ENCODE peak calls at places on chromosomes 12 and 14, in nine cellular contexts. One of them, this sample, is unnamed.

GRCh38 chr12:28032811-28033537 is 60.4 kb upstream of the PTHLH start:
- DNase-seq in BE2C: no peak
- DNase-seq in CD4-positive, CD25-positive, alpha-beta regulatory T cell: no peak
- DNase-seq in left ventricle myocardium inferior: no peak
- DNase-seq in left ventricle myocardium superior: no peak
- DNase-seq in posterior cingulate gyrus: no peak
- DNase-seq in fibroblast of lung: peak
- DNase-seq in substantia nigra: no peak
- DNase-seq in naive thymus-derived CD4-positive, alpha-beta T cell: no peak
- DNase-seq in this sample: no peak

GRCh38 chr12:108681317-108681716 is 47.6 kb upstream of the SELPLG start:
- DNase-seq in substantia nigra: no peak
- DNase-seq in BE2C: no peak
- DNase-seq in left ventricle myocardium inferior: no peak
- DNase-seq in posterior cingulate gyrus: no peak
- DNase-seq in fibroblast of lung: no peak
- DNase-seq in naive thymus-derived CD4-positive, alpha-beta T cell: no peak
- DNase-seq in CD4-positive, CD25-positive, alpha-beta regulatory T cell: no peak
- DNase-seq in left ventricle myocardium superior: no peak
- DNase-seq in this sample: no peak

GRCh38 chr12:59007620-59008019 is 87.3 kb upstream of the LRIG3 start:
- DNase-seq in CD4-positive, CD25-positive, alpha-beta regulatory T cell: no peak
- DNase-seq in posterior cingulate gyrus: no peak
- DNase-seq in BE2C: no peak
- DNase-seq in left ventricle myocardium inferior: no peak
- DNase-seq in left ventricle myocardium superior: no peak
- DNase-seq in fibroblast of lung: peak
- DNase-seq in naive thymus-derived CD4-positive, alpha-beta T cell: no peak
- DNase-seq in substantia nigra: no peak
- DNase-seq in this sample: no peak

GRCh38 chr12:27970981-27971489 is 1.5 kb downstream of the PTHLH start:
- DNase-seq in posterior cingulate gyrus: no peak
- DNase-seq in fibroblast of lung: peak
- DNase-seq in substantia nigra: no peak
- DNase-seq in BE2C: no peak
- DNase-seq in naive thymus-derived CD4-positive, alpha-beta T cell: no peak
- DNase-seq in left ventricle myocardium superior: no peak
- DNase-seq in left ventricle myocardium inferior: no peak
- DNase-seq in CD4-positive, CD25-positive, alpha-beta regulatory T cell: no peak
- DNase-seq in this sample: no peak

GRCh38 chr12:98532687-98533304 is 17.4 kb downstream of the TMPO start:
- DNase-seq in CD4-positive, CD25-positive, alpha-beta regulatory T cell: peak
- DNase-seq in BE2C: no peak
- DNase-seq in substantia nigra: no peak
- DNase-seq in posterior cingulate gyrus: no peak
- DNase-seq in fibroblast of lung: peak
- DNase-seq in left ventricle myocardium inferior: no peak
- DNase-seq in naive thymus-derived CD4-positive, alpha-beta T cell: no peak
- DNase-seq in left ventricle myocardium superior: no peak
- DNase-seq in this sample: peak

GRCh38 chr12:88952543-88952942 is 372.3 kb upstream of the KITLG start:
- DNase-seq in left ventricle myocardium superior: no peak
- DNase-seq in fibroblast of lung: peak
- DNase-seq in BE2C: peak
- DNase-seq in naive thymus-derived CD4-positive, alpha-beta T cell: no peak
- DNase-seq in substantia nigra: no peak
- DNase-seq in posterior cingulate gyrus: no peak
- DNase-seq in left ventricle myocardium inferior: no peak
- DNase-seq in CD4-positive, CD25-positive, alpha-beta regulatory T cell: no peak
- DNase-seq in this sample: peak

GRCh38 chr14:68084256-68084655 is 264.7 kb downstream of the RAD51B start:
- DNase-seq in fibroblast of lung: peak
- DNase-seq in substantia nigra: no peak
- DNase-seq in BE2C: no peak
- DNase-seq in posterior cingulate gyrus: no peak
- DNase-seq in left ventricle myocardium superior: no peak
- DNase-seq in naive thymus-derived CD4-positive, alpha-beta T cell: no peak
- DNase-seq in left ventricle myocardium inferior: no peak
- DNase-seq in CD4-positive, CD25-positive, alpha-beta regulatory T cell: no peak
- DNase-seq in this sample: no peak

GRCh38 chr14:30681752-30682355 is 59.7 kb downstream of the SCFD1 start:
- DNase-seq in naive thymus-derived CD4-positive, alpha-beta T cell: no peak
- DNase-seq in left ventricle myocardium superior: no peak
- DNase-seq in posterior cingulate gyrus: no peak
- DNase-seq in substantia nigra: no peak
- DNase-seq in BE2C: no peak
- DNase-seq in CD4-positive, CD25-positive, alpha-beta regulatory T cell: no peak
- DNase-seq in left ventricle myocardium inferior: no peak
- DNase-seq in fibroblast of lung: no peak
- DNase-seq in this sample: peak

GRCh38 chr12:13428538-13429265 is 232.2 kb downstream of the EMP1 start:
- DNase-seq in posterior cingulate gyrus: no peak
- DNase-seq in substantia nigra: no peak
- DNase-seq in fibroblast of lung: peak
- DNase-seq in left ventricle myocardium inferior: no peak
- DNase-seq in left ventricle myocardium superior: no peak
- DNase-seq in naive thymus-derived CD4-positive, alpha-beta T cell: no peak
- DNase-seq in CD4-positive, CD25-positive, alpha-beta regulatory T cell: no peak
- DNase-seq in BE2C: peak
- DNase-seq in this sample: no peak

GRCh38 chr14:39302124-39302810 is 68.6 kb downstream of the MIA2 start:
- DNase-seq in CD4-positive, CD25-positive, alpha-beta regulatory T cell: no peak
- DNase-seq in BE2C: no peak
- DNase-seq in left ventricle myocardium superior: no peak
- DNase-seq in fibroblast of lung: peak
- DNase-seq in posterior cingulate gyrus: no peak
- DNase-seq in left ventricle myocardium inferior: no peak
- DNase-seq in substantia nigra: no peak
- DNase-seq in naive thymus-derived CD4-positive, alpha-beta T cell: no peak
- DNase-seq in this sample: no peak

GRCh38 chr12:78060186-78060585 is 229.5 kb downstream of the NAV3 start:
- DNase-seq in CD4-positive, CD25-positive, alpha-beta regulatory T cell: no peak
- DNase-seq in substantia nigra: no peak
- DNase-seq in posterior cingulate gyrus: no peak
- DNase-seq in left ventricle myocardium inferior: no peak
- DNase-seq in fibroblast of lung: peak
- DNase-seq in naive thymus-derived CD4-positive, alpha-beta T cell: no peak
- DNase-seq in BE2C: no peak
- DNase-seq in left ventricle myocardium superior: no peak
- DNase-seq in this sample: peak

GRCh38 chr14:63642656-63643382 is 1.1 kb upstream of the WDR89 start:
- DNase-seq in naive thymus-derived CD4-positive, alpha-beta T cell: no peak
- DNase-seq in posterior cingulate gyrus: no peak
- DNase-seq in left ventricle myocardium superior: no peak
- DNase-seq in BE2C: no peak
- DNase-seq in substantia nigra: no peak
- DNase-seq in left ventricle myocardium inferior: no peak
- DNase-seq in fibroblast of lung: no peak
- DNase-seq in CD4-positive, CD25-positive, alpha-beta regulatory T cell: no peak
- DNase-seq in this sample: no peak

GRCh38 chr12:27969901-27970390 is 2.6 kb downstream of the PTHLH start:
- DNase-seq in CD4-positive, CD25-positive, alpha-beta regulatory T cell: peak
- DNase-seq in naive thymus-derived CD4-positive, alpha-beta T cell: peak
- DNase-seq in substantia nigra: peak
- DNase-seq in left ventricle myocardium superior: peak
- DNase-seq in left ventricle myocardium inferior: peak
- DNase-seq in fibroblast of lung: peak
- DNase-seq in posterior cingulate gyrus: peak
- DNase-seq in BE2C: peak
- DNase-seq in this sample: peak

GRCh38 chr14:85576161-85576560 is 46.2 kb downstream of the FLRT2 start:
- DNase-seq in CD4-positive, CD25-positive, alpha-beta regulatory T cell: no peak
- DNase-seq in left ventricle myocardium superior: no peak
- DNase-seq in BE2C: no peak
- DNase-seq in substantia nigra: no peak
- DNase-seq in naive thymus-derived CD4-positive, alpha-beta T cell: no peak
- DNase-seq in fibroblast of lung: peak
- DNase-seq in posterior cingulate gyrus: no peak
- DNase-seq in left ventricle myocardium inferior: no peak
- DNase-seq in this sample: peak

GRCh38 chr12:47087088-47087688 is 7.4 kb upstream of the AMIGO2 start:
- DNase-seq in BE2C: no peak
- DNase-seq in naive thymus-derived CD4-positive, alpha-beta T cell: no peak
- DNase-seq in left ventricle myocardium inferior: no peak
- DNase-seq in left ventricle myocardium superior: no peak
- DNase-seq in posterior cingulate gyrus: no peak
- DNase-seq in fibroblast of lung: peak
- DNase-seq in CD4-positive, CD25-positive, alpha-beta regulatory T cell: no peak
- DNase-seq in substantia nigra: no peak
- DNase-seq in this sample: peak

GRCh38 chr12:100268835-100269564 is 2.0 kb downstream of the SCYL2 start:
- DNase-seq in naive thymus-derived CD4-positive, alpha-beta T cell: no peak
- DNase-seq in left ventricle myocardium superior: no peak
- DNase-seq in posterior cingulate gyrus: no peak
- DNase-seq in CD4-positive, CD25-positive, alpha-beta regulatory T cell: no peak
- DNase-seq in BE2C: no peak
- DNase-seq in fibroblast of lung: peak
- DNase-seq in left ventricle myocardium inferior: no peak
- DNase-seq in substantia nigra: no peak
- DNase-seq in this sample: peak

GRCh38 chr14:90540437-90540836 is 143.6 kb downstream of the CALM1 start:
- DNase-seq in posterior cingulate gyrus: no peak
- DNase-seq in BE2C: no peak
- DNase-seq in substantia nigra: no peak
- DNase-seq in naive thymus-derived CD4-positive, alpha-beta T cell: no peak
- DNase-seq in left ventricle myocardium superior: no peak
- DNase-seq in fibroblast of lung: no peak
- DNase-seq in CD4-positive, CD25-positive, alpha-beta regulatory T cell: no peak
- DNase-seq in left ventricle myocardium inferior: no peak
- DNase-seq in this sample: no peak

GRCh38 chr14:92635896-92636295 is 112.5 kb downstream of the LGMN start:
- DNase-seq in left ventricle myocardium superior: no peak
- DNase-seq in CD4-positive, CD25-positive, alpha-beta regulatory T cell: no peak
- DNase-seq in BE2C: no peak
- DNase-seq in fibroblast of lung: no peak
- DNase-seq in substantia nigra: no peak
- DNase-seq in left ventricle myocardium inferior: no peak
- DNase-seq in naive thymus-derived CD4-positive, alpha-beta T cell: no peak
- DNase-seq in posterior cingulate gyrus: no peak
- DNase-seq in this sample: no peak

GRCh38 chr12:123030686-123031085 is 50.2 kb downstream of the ARL6IP4 start:
- DNase-seq in substantia nigra: no peak
- DNase-seq in naive thymus-derived CD4-positive, alpha-beta T cell: no peak
- DNase-seq in fibroblast of lung: no peak
- DNase-seq in posterior cingulate gyrus: no peak
- DNase-seq in CD4-positive, CD25-positive, alpha-beta regulatory T cell: no peak
- DNase-seq in BE2C: no peak
- DNase-seq in left ventricle myocardium superior: no peak
- DNase-seq in left ventricle myocardium inferior: no peak
- DNase-seq in this sample: no peak

GRCh38 chr14:105797546-105797945 is 271.2 kb downstream of the TMEM121 start:
- DNase-seq in CD4-positive, CD25-positive, alpha-beta regulatory T cell: no peak
- DNase-seq in substantia nigra: no peak
- DNase-seq in fibroblast of lung: no peak
- DNase-seq in BE2C: no peak
- DNase-seq in naive thymus-derived CD4-positive, alpha-beta T cell: no peak
- DNase-seq in left ventricle myocardium inferior: no peak
- DNase-seq in left ventricle myocardium superior: no peak
- DNase-seq in posterior cingulate gyrus: no peak
- DNase-seq in this sample: no peak

GRCh38 chr12:93234641-93235040 is 143.1 kb upstream of the NUDT4 start:
- DNase-seq in BE2C: no peak
- DNase-seq in posterior cingulate gyrus: no peak
- DNase-seq in substantia nigra: no peak
- DNase-seq in left ventricle myocardium superior: peak
- DNase-seq in CD4-positive, CD25-positive, alpha-beta regulatory T cell: no peak
- DNase-seq in fibroblast of lung: no peak
- DNase-seq in naive thymus-derived CD4-positive, alpha-beta T cell: no peak
- DNase-seq in left ventricle myocardium inferior: no peak
- DNase-seq in this sample: no peak

GRCh38 chr12:104462931-104463339 is 6.2 kb downstream of the CHST11 start:
- DNase-seq in naive thymus-derived CD4-positive, alpha-beta T cell: no peak
- DNase-seq in BE2C: no peak
- DNase-seq in posterior cingulate gyrus: no peak
- DNase-seq in left ventricle myocardium inferior: no peak
- DNase-seq in substantia nigra: no peak
- DNase-seq in CD4-positive, CD25-positive, alpha-beta regulatory T cell: peak
- DNase-seq in left ventricle myocardium superior: no peak
- DNase-seq in fibroblast of lung: no peak
- DNase-seq in this sample: peak

GRCh38 chr14:56862843-56863242 is 52.6 kb upstream of the OTX2 start:
- DNase-seq in BE2C: no peak
- DNase-seq in left ventricle myocardium superior: no peak
- DNase-seq in CD4-positive, CD25-positive, alpha-beta regulatory T cell: no peak
- DNase-seq in fibroblast of lung: no peak
- DNase-seq in naive thymus-derived CD4-positive, alpha-beta T cell: no peak
- DNase-seq in left ventricle myocardium inferior: no peak
- DNase-seq in posterior cingulate gyrus: peak
- DNase-seq in substantia nigra: no peak
- DNase-seq in this sample: no peak

GRCh38 chr12:53991077-53991460 is 6.1 kb downstream of the HOXC10 start:
- DNase-seq in posterior cingulate gyrus: no peak
- DNase-seq in substantia nigra: no peak
- DNase-seq in CD4-positive, CD25-positive, alpha-beta regulatory T cell: no peak
- DNase-seq in BE2C: no peak
- DNase-seq in left ventricle myocardium inferior: no peak
- DNase-seq in naive thymus-derived CD4-positive, alpha-beta T cell: no peak
- DNase-seq in left ventricle myocardium superior: no peak
- DNase-seq in fibroblast of lung: no peak
- DNase-seq in this sample: no peak

GRCh38 chr14:61870163-61870562 is 107.9 kb downstream of the SNAPC1 start:
- DNase-seq in posterior cingulate gyrus: no peak
- DNase-seq in BE2C: no peak
- DNase-seq in naive thymus-derived CD4-positive, alpha-beta T cell: no peak
- DNase-seq in CD4-positive, CD25-positive, alpha-beta regulatory T cell: no peak
- DNase-seq in fibroblast of lung: no peak
- DNase-seq in substantia nigra: no peak
- DNase-seq in left ventricle myocardium inferior: no peak
- DNase-seq in left ventricle myocardium superior: no peak
- DNase-seq in this sample: no peak

GRCh38 chr12:47234576-47235141 is 154.9 kb upstream of the AMIGO2 start:
- DNase-seq in left ventricle myocardium superior: no peak
- DNase-seq in fibroblast of lung: no peak
- DNase-seq in CD4-positive, CD25-positive, alpha-beta regulatory T cell: no peak
- DNase-seq in posterior cingulate gyrus: no peak
- DNase-seq in naive thymus-derived CD4-positive, alpha-beta T cell: no peak
- DNase-seq in left ventricle myocardium inferior: no peak
- DNase-seq in substantia nigra: no peak
- DNase-seq in BE2C: no peak
- DNase-seq in this sample: no peak

GRCh38 chr12:103680591-103681065 is 93.6 kb downstream of the STAB2 start:
- DNase-seq in left ventricle myocardium inferior: peak
- DNase-seq in left ventricle myocardium superior: peak
- DNase-seq in BE2C: no peak
- DNase-seq in CD4-positive, CD25-positive, alpha-beta regulatory T cell: no peak
- DNase-seq in fibroblast of lung: peak
- DNase-seq in posterior cingulate gyrus: peak
- DNase-seq in substantia nigra: no peak
- DNase-seq in naive thymus-derived CD4-positive, alpha-beta T cell: no peak
- DNase-seq in this sample: no peak

GRCh38 chr14:90900712-90901111 is 84.5 kb upstream of the TTC7B start:
- DNase-seq in left ventricle myocardium superior: no peak
- DNase-seq in CD4-positive, CD25-positive, alpha-beta regulatory T cell: no peak
- DNase-seq in substantia nigra: no peak
- DNase-seq in posterior cingulate gyrus: no peak
- DNase-seq in naive thymus-derived CD4-positive, alpha-beta T cell: no peak
- DNase-seq in left ventricle myocardium inferior: no peak
- DNase-seq in BE2C: no peak
- DNase-seq in fibroblast of lung: no peak
- DNase-seq in this sample: peak

GRCh38 chr12:100718212-100718611 is 76.4 kb upstream of the ANO4 start:
- DNase-seq in naive thymus-derived CD4-positive, alpha-beta T cell: no peak
- DNase-seq in left ventricle myocardium inferior: no peak
- DNase-seq in left ventricle myocardium superior: no peak
- DNase-seq in BE2C: no peak
- DNase-seq in substantia nigra: no peak
- DNase-seq in CD4-positive, CD25-positive, alpha-beta regulatory T cell: no peak
- DNase-seq in fibroblast of lung: peak
- DNase-seq in posterior cingulate gyrus: no peak
- DNase-seq in this sample: peak

GRCh38 chr14:25003537-25003936 is 46.4 kb downstream of the STXBP6 start:
- DNase-seq in left ventricle myocardium superior: no peak
- DNase-seq in naive thymus-derived CD4-positive, alpha-beta T cell: no peak
- DNase-seq in substantia nigra: no peak
- DNase-seq in posterior cingulate gyrus: no peak
- DNase-seq in CD4-positive, CD25-positive, alpha-beta regulatory T cell: no peak
- DNase-seq in BE2C: no peak
- DNase-seq in fibroblast of lung: peak
- DNase-seq in left ventricle myocardium inferior: no peak
- DNase-seq in this sample: peak

GRCh38 chr12:122449317-122449716 is 26.8 kb upstream of the CLIP1 start:
- DNase-seq in left ventricle myocardium inferior: no peak
- DNase-seq in posterior cingulate gyrus: no peak
- DNase-seq in BE2C: no peak
- DNase-seq in left ventricle myocardium superior: no peak
- DNase-seq in naive thymus-derived CD4-positive, alpha-beta T cell: no peak
- DNase-seq in CD4-positive, CD25-positive, alpha-beta regulatory T cell: no peak
- DNase-seq in substantia nigra: no peak
- DNase-seq in fibroblast of lung: peak
- DNase-seq in this sample: peak